ENCODE peak calls at places on chromosomes 2 and 18, in five cellular contexts. One of them, this sample, is unnamed.

GRCh38 chr2:190996338-190996946 is 17.5 kb downstream of the STAT1 start:
- DNase-seq in K562: peak
- DNase-seq in HepG2: peak
- DNase-seq in GM12878: no peak
- DNase-seq in H1: peak
- DNase-seq in this sample: peak

GRCh38 chr2:173550143-173550542 is 195.5 kb downstream of the CDCA7 start:
- DNase-seq in K562: no peak
- DNase-seq in HepG2: no peak
- DNase-seq in GM12878: no peak
- DNase-seq in H1: no peak
- DNase-seq in this sample: no peak

GRCh38 chr2:201890447-201890846 is 84.1 kb downstream of the CDK15 start:
- DNase-seq in K562: no peak
- DNase-seq in HepG2: no peak
- DNase-seq in GM12878: no peak
- DNase-seq in H1: no peak
- DNase-seq in this sample: no peak

GRCh38 chr2:117199511-117199910 is 615.0 kb upstream of the DDX18 start:
- DNase-seq in K562: no peak
- DNase-seq in HepG2: no peak
- DNase-seq in GM12878: no peak
- DNase-seq in H1: no peak
- DNase-seq in this sample: no peak

GRCh38 chr2:37287966-37288365 is 36.7 kb downstream of the PRKD3 start:
- DNase-seq in K562: no peak
- DNase-seq in HepG2: peak
- DNase-seq in GM12878: peak
- DNase-seq in H1: no peak
- DNase-seq in this sample: no peak

GRCh38 chr18:27843783-27844415 is 333.0 kb downstream of the CDH2 start:
- DNase-seq in K562: no peak
- DNase-seq in HepG2: no peak
- DNase-seq in GM12878: no peak
- DNase-seq in H1: no peak
- DNase-seq in this sample: no peak

GRCh38 chr2:76008001-76008702 is 297.4 kb upstream of the GCFC2 start:
- DNase-seq in K562: no peak
- DNase-seq in HepG2: no peak
- DNase-seq in GM12878: peak
- DNase-seq in H1: no peak
- DNase-seq in this sample: peak

GRCh38 chr2:42618116-42618515 is 49.7 kb downstream of the MTA3 start:
- DNase-seq in K562: no peak
- DNase-seq in HepG2: no peak
- DNase-seq in GM12878: no peak
- DNase-seq in H1: no peak
- DNase-seq in this sample: no peak

GRCh38 chr2:133673570-133673969 is 105.3 kb upstream of the NCKAP5 start:
- DNase-seq in K562: no peak
- DNase-seq in HepG2: no peak
- DNase-seq in GM12878: no peak
- DNase-seq in H1: no peak
- DNase-seq in this sample: no peak

GRCh38 chr2:133680399-133681044 is 112.3 kb upstream of the NCKAP5 start:
- DNase-seq in K562: no peak
- DNase-seq in HepG2: no peak
- DNase-seq in GM12878: no peak
- DNase-seq in H1: no peak
- DNase-seq in this sample: no peak

GRCh38 chr2:133676392-133677130 is 108.3 kb upstream of the NCKAP5 start:
- DNase-seq in K562: no peak
- DNase-seq in HepG2: no peak
- DNase-seq in GM12878: no peak
- DNase-seq in H1: no peak
- DNase-seq in this sample: no peak

GRCh38 chr2:133674066-133674432 is 105.8 kb upstream of the NCKAP5 start:
- DNase-seq in K562: no peak
- DNase-seq in HepG2: no peak
- DNase-seq in GM12878: no peak
- DNase-seq in H1: no peak
- DNase-seq in this sample: no peak

GRCh38 chr2:133674433-133675331 is 106.4 kb upstream of the NCKAP5 start:
- DNase-seq in K562: no peak
- DNase-seq in HepG2: peak
- DNase-seq in GM12878: no peak
- DNase-seq in H1: peak
- DNase-seq in this sample: peak
- TF ChIP-seq SP1 in K562: no peak
- TF ChIP-seq SP1 in HepG2: no peak
- TF ChIP-seq SP1 in GM12878: no peak
- TF ChIP-seq SP1 in H1: no peak
- TF ChIP-seq SP1 in this sample: peak

GRCh38 chr2:11953258-11953657 is 206.8 kb downstream of the LPIN1 start:
- DNase-seq in K562: no peak
- DNase-seq in HepG2: no peak
- DNase-seq in GM12878: no peak
- DNase-seq in H1: no peak
- DNase-seq in this sample: no peak

GRCh38 chr2:11955883-11956282 is 209.5 kb downstream of the LPIN1 start:
- DNase-seq in K562: no peak
- DNase-seq in HepG2: no peak
- DNase-seq in GM12878: no peak
- DNase-seq in H1: no peak
- DNase-seq in this sample: no peak

GRCh38 chr2:11949732-11950503 is 203.5 kb downstream of the LPIN1 start:
- DNase-seq in K562: no peak
- DNase-seq in HepG2: no peak
- DNase-seq in GM12878: no peak
- DNase-seq in H1: no peak
- DNase-seq in this sample: no peak

GRCh38 chr2:11950894-11951293 is 204.5 kb downstream of the LPIN1 start:
- DNase-seq in K562: no peak
- DNase-seq in HepG2: no peak
- DNase-seq in GM12878: no peak
- DNase-seq in H1: no peak
- DNase-seq in this sample: no peak

DNA sequence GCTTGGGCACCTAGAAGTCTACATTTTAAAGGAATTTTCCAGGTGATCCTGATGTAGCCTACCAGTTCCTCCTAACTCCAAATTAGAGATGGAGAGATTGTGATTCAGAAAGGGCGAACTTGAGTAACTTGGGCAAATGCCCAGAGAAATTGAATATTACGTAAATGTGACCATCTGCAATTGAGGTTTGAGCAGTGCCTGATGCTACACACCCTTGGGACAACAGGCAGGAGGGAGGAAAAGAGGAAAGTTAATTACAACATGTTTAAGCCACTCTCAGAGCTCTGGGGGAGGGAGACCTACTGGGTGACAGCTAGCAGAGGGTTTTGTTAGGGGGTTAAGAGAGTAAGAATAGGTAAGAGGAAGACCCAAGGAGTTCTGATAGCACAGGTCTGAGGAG is 208.9 kb downstream of the LPIN1 start:
- DNase-seq in K562: no peak
- DNase-seq in HepG2: no peak
- DNase-seq in GM12878: no peak
- DNase-seq in H1: no peak
- DNase-seq in this sample: no peak
- TF ChIP-seq USF2 in K562: no peak
- TF ChIP-seq USF2 in HepG2: no peak
- TF ChIP-seq USF2 in GM12878: no peak
- TF ChIP-seq USF2 in H1: no peak
- TF ChIP-seq USF2 in this sample: no peak

GRCh38 chr2:240407090-240407489 is 28.4 kb upstream of the GPC1 start:
- DNase-seq in K562: no peak
- DNase-seq in HepG2: no peak
- DNase-seq in GM12878: no peak
- DNase-seq in H1: no peak
- DNase-seq in this sample: no peak

GRCh38 chr2:240404174-240404852 is 31.1 kb upstream of the GPC1 start:
- DNase-seq in K562: no peak
- DNase-seq in HepG2: no peak
- DNase-seq in GM12878: no peak
- DNase-seq in H1: peak
- DNase-seq in this sample: no peak

GRCh38 chr2:240403358-240404104 is 31.9 kb upstream of the GPC1 start:
- DNase-seq in K562: no peak
- DNase-seq in HepG2: no peak
- DNase-seq in GM12878: no peak
- DNase-seq in H1: peak
- DNase-seq in this sample: no peak

GRCh38 chr2:240405133-240405532 is 30.3 kb upstream of the GPC1 start:
- DNase-seq in K562: no peak
- DNase-seq in HepG2: no peak
- DNase-seq in GM12878: no peak
- DNase-seq in H1: peak
- DNase-seq in this sample: no peak

GRCh38 chr2:240405654-240406313 is 29.7 kb upstream of the GPC1 start:
- DNase-seq in K562: no peak
- DNase-seq in HepG2: no peak
- DNase-seq in GM12878: no peak
- DNase-seq in H1: peak
- DNase-seq in this sample: no peak
- TF ChIP-seq SP1 in K562: no peak
- TF ChIP-seq SP1 in HepG2: no peak
- TF ChIP-seq SP1 in GM12878: no peak
- TF ChIP-seq SP1 in H1: no peak
- TF ChIP-seq SP1 in this sample: no peak

GRCh38 chr2:240775911-240776310 is 44.1 kb downstream of the KIF1A start:
- DNase-seq in K562: no peak
- DNase-seq in HepG2: no peak
- DNase-seq in GM12878: no peak
- DNase-seq in H1: no peak
- DNase-seq in this sample: no peak
- TF ChIP-seq USF2 in K562: no peak
- TF ChIP-seq USF2 in HepG2: no peak
- TF ChIP-seq USF2 in GM12878: no peak
- TF ChIP-seq USF2 in H1: no peak
- TF ChIP-seq USF2 in this sample: no peak

DNA sequence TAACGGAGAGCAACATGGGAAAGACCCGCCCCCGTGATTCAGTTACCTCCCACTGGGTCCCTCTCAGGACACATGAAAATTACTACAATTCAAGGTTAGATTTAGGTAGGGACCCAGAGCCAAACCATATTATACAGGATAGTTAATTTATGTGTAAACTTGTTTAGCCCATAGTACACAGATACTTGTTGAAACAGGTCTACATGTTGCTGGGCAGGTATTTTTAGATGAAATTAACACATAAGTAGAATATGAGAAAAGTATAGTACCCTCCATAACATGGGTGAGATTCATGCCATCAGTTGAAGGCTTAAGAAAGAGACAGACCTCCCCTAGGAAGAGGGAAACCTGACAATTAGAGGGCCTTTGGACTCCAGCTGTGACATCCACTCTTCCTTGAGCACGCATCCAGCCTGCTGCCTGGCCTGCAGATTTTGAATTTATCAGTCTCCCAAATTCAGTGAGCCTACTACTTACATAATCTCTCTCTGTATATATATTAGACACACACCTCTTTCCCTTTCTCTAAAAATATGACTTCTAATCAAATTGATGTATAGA is 463.5 kb upstream of the NETO1 start:
- DNase-seq in K562: no peak
- DNase-seq in HepG2: no peak
- DNase-seq in GM12878: no peak
- DNase-seq in H1: no peak
- DNase-seq in this sample: no peak
- TF ChIP-seq SP1 in K562: no peak
- TF ChIP-seq SP1 in HepG2: no peak
- TF ChIP-seq SP1 in GM12878: no peak
- TF ChIP-seq SP1 in H1: no peak
- TF ChIP-seq SP1 in this sample: no peak

GRCh38 chr2:17547737-17548136 is 7.2 kb downstream of the VSNL1 start:
- DNase-seq in K562: no peak
- DNase-seq in HepG2: no peak
- DNase-seq in GM12878: no peak
- DNase-seq in H1: no peak
- DNase-seq in this sample: no peak
- TF ChIP-seq USF2 in K562: no peak
- TF ChIP-seq USF2 in HepG2: no peak
- TF ChIP-seq USF2 in GM12878: no peak
- TF ChIP-seq USF2 in H1: no peak
- TF ChIP-seq USF2 in this sample: no peak